ENCODE peak calls at places on chromosome 10, in five cellular contexts. C, X, P, F and H are unnamed samples.

GRCh38 chr10:100076750-100077149 is 4.9 kb downstream of the CPN1 start:
- DNase-seq in C (no peak), P (no peak), X (no peak), F (no peak), H (no peak)

GRCh38 chr10:3239066-3239919 is 66.7 kb upstream of the PITRM1 start:
- DNase-seq in X (peak), P (peak), F (no peak), C (peak), H (no peak)

GRCh38 chr10:34835908-34836558 is 20.9 kb upstream of the PARD3 start:
- DNase-seq in X (no peak), P (no peak), C (no peak), F (no peak), H (no peak)

GRCh38 chr10:72086466-72087391 is 1.6 kb downstream of the SPOCK2 start:
- DNase-seq in P (peak), F (no peak), C (no peak), X (no peak), H (no peak)

GRCh38 chr10:69278446-69278963 is at the start of gene HK1:
- DNase-seq in X (no peak), P (no peak), F (no peak), C (no peak), H (no peak)

GRCh38 chr10:48636901-48637300 is 32.0 kb upstream of the ARHGAP22 start:
- DNase-seq in C (no peak), X (no peak), P (no peak), F (no peak), H (no peak)

GRCh38 chr10:29734980-29735627 is 100.3 kb upstream of the SVIL start:
- DNase-seq in X (no peak), F (no peak), C (peak), P (peak), H (no peak)

GRCh38 chr10:114266521-114266920 is 27.5 kb downstream of the VWA2 start:
- DNase-seq in C (no peak), X (no peak), F (peak), P (no peak), H (no peak)

GRCh38 chr10:42933454-42934340 is 143.2 kb upstream of the RET start:
- DNase-seq in F (no peak), X (no peak), C (no peak), P (peak), H (no peak)

GRCh38 chr10:29078919-29079318 is 210.0 kb upstream of the LYZL1 start:
- DNase-seq in C (no peak), F (no peak), P (no peak), X (no peak), H (no peak)

GRCh38 chr10:61655335-61655851 is 7.3 kb upstream of the CABCOCO1 start:
- DNase-seq in X (no peak), P (no peak), C (no peak), F (no peak), H (no peak)

GRCh38 chr10:129780901-129781795 is 182.9 kb downstream of the EBF3 start:
- DNase-seq in P (no peak), F (no peak), C (no peak), X (no peak), H (no peak)

GRCh38 chr10:69876931-69877330 is 75.2 kb downstream of the COL13A1 start:
- DNase-seq in F (no peak), P (no peak), X (no peak), C (no peak), H (no peak)

GRCh38 chr10:66819691-66820090 is 106.1 kb upstream of the LRRTM3 start:
- DNase-seq in C (no peak), F (no peak), P (no peak), X (no peak), H (no peak)

GRCh38 chr10:79152423-79152817 is 83.7 kb downstream of the ZMIZ1 start:
- DNase-seq in P (no peak), F (no peak), X (no peak), C (no peak), H (no peak)

GRCh38 chr10:129709627-129710509 is 242.8 kb downstream of the MGMT start:
- DNase-seq in C (no peak), X (no peak), P (no peak), F (no peak), H (no peak)

GRCh38 chr10:49488056-49488455 is 50.9 kb downstream of the ERCC6 start:
- DNase-seq in C (no peak), X (no peak), P (no peak), F (no peak), H (no peak)

GRCh38 chr10:13475124-13475523 is 53.7 kb downstream of the BEND7 start:
- DNase-seq in X (no peak), C (no peak), P (no peak), F (no peak), H (no peak)

GRCh38 chr10:63337455-63338251 is 128.1 kb downstream of the JMJD1C start:
- DNase-seq in C (no peak), F (no peak), X (no peak), P (no peak), H (no peak)

GRCh38 chr10:117218654-117219053 is 21.4 kb downstream of the KCNK18 start:
- DNase-seq in F (no peak), X (no peak), P (no peak), C (no peak), H (no peak)

GRCh38 chr10:13414855-13415254 is 66.8 kb upstream of the SEPHS1 start:
- DNase-seq in C (no peak), X (no peak), P (no peak), F (no peak), H (no peak)

GRCh38 chr10:3069876-3070275 is 2.5 kb downstream of the PFKP start:
- DNase-seq in F (no peak), C (no peak), P (no peak), X (no peak), H (no peak)

GRCh38 chr10:103668351-103669242 is 175.1 kb downstream of the NEURL1 start:
- DNase-seq in F (no peak), C (no peak), P (no peak), X (no peak), H (no peak)

GRCh38 chr10:5563991-5564536 is 39.3 kb downstream of the CALML3 start:
- DNase-seq in F (no peak), C (no peak), P (peak), X (no peak), H (no peak)

GRCh38 chr10:30999084-30999712 is 32.5 kb downstream of the ZNF438 start:
- DNase-seq in P (no peak), C (no peak), F (no peak), X (no peak), H (no peak)

GRCh38 chr10:86968271-86968993 is at the start of gene ADIRF:
- DNase-seq in F (no peak), P (no peak), X (no peak), C (no peak), H (no peak)

GRCh38 chr10:91975438-91975837 is 51.9 kb downstream of the BTAF1 start:
- DNase-seq in X (no peak), C (no peak), F (no peak), P (no peak), H (no peak)

GRCh38 chr10:31451766-31452165 is 132.8 kb downstream of the ZEB1 start:
- DNase-seq in F (no peak), X (no peak), P (no peak), C (no peak), H (no peak)

GRCh38 chr10:126902157-126902556 is 3.1 kb upstream of the DOCK1 start:
- DNase-seq in F (no peak), C (no peak), X (no peak), P (no peak), H (no peak)

GRCh38 chr10:73827346-73828089 is 16.1 kb upstream of the NDST2 start:
- DNase-seq in P (no peak), F (no peak), X (no peak), C (no peak), H (no peak)

GRCh38 chr10:10794776-10795175 is 222.9 kb upstream of the CELF2 start:
- DNase-seq in X (no peak), C (no peak), P (no peak), F (no peak), H (no peak)

GRCh38 chr10:29878492-29878891 is 180.9 kb downstream of the JCAD start:
- DNase-seq in X (no peak), P (no peak), C (no peak), F (no peak), H (no peak)